ENCODE peak calls at places on chromosomes 11 and 22, in six cellular contexts. U, R, X, F, E and K are unnamed samples.

GRCh38 chr11:129375731-129376657 is at the start of gene BARX2:
- DNase-seq in U (peak; percentile 26), R (no peak), X (no peak), F (peak; percentile 91), E (peak; percentile 64), K (peak; percentile 14)

GRCh38 chr11:58647866-58648265 is 25.4 kb downstream of the CNTF start:
- DNase-seq in U (no peak), R (no peak), X (no peak), F (no peak), E (no peak), K (no peak)

GRCh38 chr11:118918686-118919280 is 6.9 kb downstream of the BCL9L start:
- DNase-seq in U (no peak), R (no peak), X (peak; percentile 71), F (no peak), E (peak; percentile 54), K (no peak)

GRCh38 chr11:128422576-128423370 is 164.6 kb downstream of the ETS1 start:
- DNase-seq in U (no peak), R (no peak), X (no peak), F (peak; percentile 13), E (no peak), K (no peak)

GRCh38 chr11:72189448-72190250 is 2.3 kb upstream of the FOLR1 start:
- DNase-seq in U (no peak), R (no peak), X (no peak), F (peak; percentile 14), E (no peak), K (no peak)

GRCh38 chr11:3611976-3612678 is 29.7 kb downstream of the ART5 start:
- DNase-seq in U (no peak), R (no peak), X (no peak), F (no peak), E (no peak), K (no peak)

GRCh38 chr11:72127923-72128322 is 7.6 kb upstream of the FOLR3 start:
- DNase-seq in U (no peak), R (no peak), X (no peak), F (no peak), E (no peak), K (no peak)

GRCh38 chr22:44231229-44231628 is 50.5 kb downstream of the PARVG start:
- DNase-seq in U (no peak), R (no peak), X (no peak), F (no peak), E (no peak), K (no peak)

GRCh38 chr22:23764931-23765881 is 2.4 kb downstream of the C22orf15 start:
- DNase-seq in U (no peak), R (no peak), X (no peak), F (no peak), E (no peak), K (no peak)

GRCh38 chr11:134342572-134343340 is 11.0 kb downstream of the GLB1L2 start:
- DNase-seq in U (no peak), R (peak; percentile 13), X (peak; percentile 49), F (no peak), E (no peak), K (no peak)

GRCh38 chr11:67586568-67587250 is 3.1 kb downstream of the GSTP1 start:
- DNase-seq in U (no peak), R (no peak), X (no peak), F (no peak), E (no peak), K (no peak)

GRCh38 chr22:25402501-25403283 is 161.8 kb upstream of the GRK3 start:
- DNase-seq in U (no peak), R (no peak), X (peak; percentile 70), F (no peak), E (peak; percentile 34), K (no peak)

GRCh38 chr22:27247691-27248434 is 553.7 kb downstream of the MN1 start:
- DNase-seq in U (no peak), R (peak; percentile 86), X (no peak), F (no peak), E (peak; percentile 31), K (no peak)

DNA sequence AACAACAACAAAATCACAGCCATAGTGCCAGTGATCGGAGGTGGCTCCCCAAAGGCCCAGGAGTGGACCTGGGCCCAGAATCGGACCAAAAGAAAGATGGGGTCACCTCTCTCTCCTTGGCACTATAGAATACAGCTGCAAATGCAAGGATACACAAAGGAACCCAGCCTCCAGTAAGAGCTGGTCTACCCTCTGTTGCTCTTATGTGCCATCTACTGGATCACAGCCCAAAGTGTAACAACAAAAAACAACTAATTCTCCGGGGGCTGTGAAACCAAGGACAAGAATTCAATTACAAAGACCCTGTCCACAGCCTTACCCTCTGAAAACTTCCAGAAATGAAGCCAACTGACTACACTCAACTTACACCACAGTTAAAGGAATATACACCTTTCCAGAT is 21.6 kb downstream of the OR8G5 start:
- DNase-seq in U (no peak), R (no peak), X (no peak), F (peak; percentile 54), E (no peak), K (no peak)
- TF ChIP-seq CTCF in U (peak; percentile 32), R (no peak), X (no peak), F (peak; percentile 55), E (no peak), K (no peak)

GRCh38 chr22:17063372-17064106 is 21.3 kb upstream of the IL17RA start:
- DNase-seq in U (no peak), R (no peak), X (no peak), F (no peak), E (no peak), K (no peak)
- H3K4me3 ChIP-seq in U (no peak overlapping the region), R (no peak overlapping the region), X (no peak overlapping the region), F (no peak overlapping the region), E (no peak overlapping the region), K (no peak overlapping the region)

GRCh38 chr22:40911772-40912171 is 39.4 kb upstream of the RBX1 start:
- DNase-seq in U (no peak), R (no peak), X (no peak), F (no peak), E (no peak), K (no peak)

GRCh38 chr22:40904101-40904500 is 42.2 kb upstream of the DNAJB7 start:
- DNase-seq in U (no peak), R (no peak), X (no peak), F (no peak), E (no peak), K (no peak)

GRCh38 chr22:40908895-40909294 is 42.3 kb upstream of the RBX1 start:
- DNase-seq in U (no peak), R (no peak), X (no peak), F (no peak), E (no peak), K (no peak)
- TF ChIP-seq CTCF in U (no peak), R (no peak), X (no peak), F (no peak), E (no peak), K (no peak)

GRCh38 chr11:45366196-45366595 is 80.1 kb upstream of the SYT13 start:
- DNase-seq in U (no peak), R (no peak), X (no peak), F (no peak), E (no peak), K (no peak)
- H3K4me3 ChIP-seq in U (no peak overlapping the region), R (no peak overlapping the region), X (no peak overlapping the region), F (no peak overlapping the region), E (no peak overlapping the region), K (no peak overlapping the region)

GRCh38 chr11:131397666-131398065 is 27.3 kb downstream of the NTM start:
- DNase-seq in U (no peak), R (no peak), X (no peak), F (no peak), E (no peak), K (no peak)

GRCh38 chr11:131389582-131389981 is 19.2 kb downstream of the NTM start:
- DNase-seq in U (no peak), R (no peak), X (no peak), F (no peak), E (peak; percentile 19), K (no peak)

GRCh38 chr11:131391161-131391560 is 20.7 kb downstream of the NTM start:
- DNase-seq in U (no peak), R (no peak), X (no peak), F (no peak), E (no peak), K (no peak)

GRCh38 chr11:131392528-131393255 is 22.3 kb downstream of the NTM start:
- DNase-seq in U (no peak), R (no peak), X (no peak), F (peak; percentile 63), E (peak; percentile 13), K (no peak)
- TF ChIP-seq CTCF in U (no peak), R (no peak), X (no peak), F (peak; percentile 44), E (peak; percentile 8), K (no peak)